ENCODE peak calls at places on chromosomes 4 and X, in eight cellular contexts. V is upper lobe of right lung; X is progenitor cell of endocrine pancreas; Y is T-helper 17 cell; O is fibroblast of lung; G is HEK293T; W is activated T-cell treated with anti-CD3 and anti-CD28 coated beads, Interleukin-2, amount 50 U/mL, for 24 hours; F is stimulated activated CD4-positive, alpha-beta T cell treated with anti-CD3 and anti-CD28 coated beads, Interleukin-4, amount 100 ng/mL, for 48 hours. D is an unnamed sample.

GRCh38 chr4:188781655-188782054 is 642.4 kb downstream of the TRIML1 start:
- DNase-seq in G (peak), F (no peak), X (no peak), Y (no peak), V (no peak), W (no peak), O (no peak), D (no peak)

GRCh38 chr4:118680808-118681207 is 4.4 kb upstream of the METTL14 start:
- DNase-seq in O (no peak), W (no peak), Y (no peak), V (no peak), X (no peak), F (no peak), G (no peak), D (no peak)

GRCh38 chrX:16807976-16808542 is 21.8 kb downstream of the TXLNG start:
- DNase-seq in O (peak), F (no peak), Y (no peak), G (no peak), W (no peak), V (no peak), X (no peak), D (no peak)

GRCh38 chr4:1717129-1718094 is 3.7 kb downstream of the TMEM129 start:
- DNase-seq in Y (no peak), F (no peak), X (no peak), G (no peak), V (peak), O (no peak), W (no peak), D (peak)

GRCh38 chr4:173829565-173829964 is 299.5 kb upstream of the HAND2 start:
- DNase-seq in X (no peak), W (no peak), F (no peak), Y (no peak), V (no peak), O (no peak), G (no peak), D (no peak)

GRCh38 chr4:78058591-78059523 is 1.7 kb downstream of the FRAS1 start:
- DNase-seq in X (peak), Y (no peak), O (peak), G (peak), W (peak), F (no peak), V (peak), D (no peak)

GRCh38 chrX:71616672-71617529 is 1.4 kb downstream of the CXCR3 start:
- DNase-seq in O (no peak), G (no peak), V (no peak), W (peak), F (no peak), X (no peak), Y (no peak), D (no peak)

GRCh38 chrX:101617211-101618191 is at the start of gene ARMCX6:
- DNase-seq in V (peak), G (peak), W (peak), F (peak), O (peak), X (peak), Y (peak), D (no peak)